ENCODE peak calls at places on chromosomes 1 and 21, in nine cellular contexts. B is Caco-2; D is GM13976; I is CD8-positive, alpha-beta T cell; Z is neuronal stem cell; O is stimulated activated CD8-positive, alpha-beta memory T cell treated with anti-CD3 and anti-CD28 coated beads, Interleukin-4, amount 100 ng/mL, for 4 hours; E is T-helper 2 cell; C is LNCaP clone FGC; K is osteocyte. V is an unnamed sample.

GRCh38 chr1:109438798-109439297 is 12.6 kb upstream of the PSMA5 start:
- DNase-seq in B (no peak), D (peak), I (no peak), Z (no peak), O (no peak), E (no peak), C (no peak), K (no peak), V (no peak)

GRCh38 chr1:64161347-64162080 is 41.9 kb upstream of the UBE2U start:
- DNase-seq in B (no peak), D (no peak), I (no peak), Z (no peak), O (no peak), E (no peak), C (peak), K (no peak), V (no peak)

GRCh38 chr1:112904831-112905227 is 51.2 kb downstream of the SLC16A1 start:
- DNase-seq in B (peak), D (no peak), I (no peak), Z (no peak), O (no peak), E (no peak), C (no peak), K (no peak), V (no peak)

GRCh38 chr21:36306872-36307534 is 13.0 kb upstream of the MORC3 start:
- DNase-seq in B (no peak), D (no peak), I (no peak), Z (no peak), O (no peak), E (no peak), C (no peak), K (no peak), V (no peak)

GRCh38 chr1:119220980-119221379 is 80.5 kb upstream of the WARS2 start:
- DNase-seq in B (no peak), D (no peak), I (no peak), Z (no peak), O (no peak), E (no peak), C (no peak), K (no peak), V (no peak)

GRCh38 chr1:62247391-62248168 is 52.9 kb downstream of the L1TD1 start:
- DNase-seq in B (no peak), D (no peak), I (no peak), Z (no peak), O (no peak), E (no peak), C (no peak), K (no peak), V (no peak)

GRCh38 chr1:43879414-43879813 is 54.2 kb upstream of the ARTN start:
- DNase-seq in B (no peak), D (no peak), I (no peak), Z (no peak), O (no peak), E (no peak), C (no peak), K (no peak), V (no peak)

GRCh38 chr1:112524251-112524650 is 15.5 kb downstream of the WNT2B start:
- DNase-seq in B (no peak), D (no peak), I (no peak), Z (no peak), O (no peak), E (no peak), C (no peak), K (no peak), V (no peak)

GRCh38 chr1:204989266-204990058 is 53.5 kb upstream of the CNTN2 start:
- DNase-seq in B (peak), D (peak), I (peak), Z (peak), O (no peak), E (peak), C (peak), K (peak), V (peak)

GRCh38 chr1:214842856-214843255 is 239.7 kb upstream of the KCNK2 start:
- DNase-seq in B (no peak), D (no peak), I (no peak), Z (no peak), O (no peak), E (no peak), C (no peak), K (no peak), V (no peak)

GRCh38 chr1:3369437-3370076 is 84.9 kb upstream of the ARHGEF16 start:
- DNase-seq in B (no peak), D (no peak), I (no peak), Z (no peak), O (no peak), E (no peak), C (no peak), K (no peak), V (no peak)

GRCh38 chr1:56375184-56375837 is 204.1 kb downstream of the PLPP3 start:
- DNase-seq in B (no peak), D (no peak), I (no peak), Z (no peak), O (no peak), E (no peak), C (peak), K (no peak), V (no peak)

GRCh38 chr1:92854386-92854785 is 22.5 kb downstream of the RPL5 start:
- DNase-seq in B (no peak), D (no peak), I (no peak), Z (no peak), O (no peak), E (no peak), C (no peak), K (no peak), V (no peak)

GRCh38 chr1:68401506-68401905 is 48.2 kb downstream of the RPE65 start:
- DNase-seq in B (no peak), D (no peak), I (no peak), Z (no peak), O (no peak), E (no peak), C (peak), K (no peak), V (no peak)

GRCh38 chr1:150971583-150972416 is 2.8 kb downstream of the CERS2 start:
- DNase-seq in B (peak), D (no peak), I (no peak), Z (no peak), O (no peak), E (no peak), C (no peak), K (no peak), V (peak)

GRCh38 chr21:36022704-36023103 is 37.6 kb downstream of the SETD4 start:
- DNase-seq in B (no peak), D (no peak), I (no peak), Z (no peak), O (no peak), E (no peak), C (no peak), K (no peak), V (no peak)

GRCh38 chr1:17952506-17952905 is 155.1 kb upstream of the IGSF21 start:
- DNase-seq in B (no peak), D (no peak), I (no peak), Z (no peak), O (no peak), E (no peak), C (no peak), K (no peak), V (no peak)

GRCh38 chr1:205543351-205544305 is 39.2 kb downstream of the CDK18 start:
- DNase-seq in B (no peak), D (peak), I (no peak), Z (peak), O (no peak), E (no peak), C (peak), K (peak), V (no peak)

GRCh38 chr1:89649783-89650182 is 16.9 kb downstream of the LRRC8C start:
- DNase-seq in B (no peak), D (no peak), I (no peak), Z (no peak), O (no peak), E (no peak), C (no peak), K (no peak), V (no peak)

GRCh38 chr1:224082146-224082545 is 31.8 kb upstream of the FBXO28 start:
- DNase-seq in B (no peak), D (no peak), I (no peak), Z (no peak), O (no peak), E (no peak), C (no peak), K (no peak), V (no peak)

GRCh38 chr1:156750191-156750931 is 1.1 kb downstream of the HDGF start:
- DNase-seq in B (no peak), D (peak), I (no peak), Z (no peak), O (no peak), E (no peak), C (no peak), K (no peak), V (peak)

GRCh38 chr21:33241846-33242245 is 12.1 kb downstream of the IFNAR2 start:
- DNase-seq in B (no peak), D (no peak), I (no peak), Z (no peak), O (no peak), E (no peak), C (no peak), K (no peak), V (no peak)

GRCh38 chr1:236143104-236143948 is 987 bp downstream of the GPR137B start:
- DNase-seq in B (no peak), D (no peak), I (peak), Z (no peak), O (no peak), E (no peak), C (no peak), K (no peak), V (peak)

GRCh38 chr1:230977781-230978490 is 725 bp downstream of the TTC13 start:
- DNase-seq in B (no peak), D (peak), I (peak), Z (peak), O (no peak), E (peak), C (peak), K (no peak), V (peak)

GRCh38 chr1:228165372-228166169 is at the start of gene IBA57:
- DNase-seq in B (peak), D (peak), I (peak), Z (peak), O (peak), E (peak), C (peak), K (peak), V (peak)

GRCh38 chr1:54167422-54168139 is 14.8 kb upstream of the CDCP2 start:
- DNase-seq in B (no peak), D (no peak), I (no peak), Z (no peak), O (no peak), E (no peak), C (no peak), K (no peak), V (no peak)

GRCh38 chr1:2412773-2413494 is 570 bp upstream of the PEX10 start:
- DNase-seq in B (peak), D (peak), I (peak), Z (no peak), O (no peak), E (no peak), C (peak), K (no peak), V (peak)

GRCh38 chr1:227731696-227732585 is 3.2 kb downstream of the JMJD4 start:
- DNase-seq in B (no peak), D (no peak), I (no peak), Z (no peak), O (no peak), E (no peak), C (no peak), K (no peak), V (no peak)

GRCh38 chr21:37787456-37787855 is 128.8 kb downstream of the KCNJ6 start:
- DNase-seq in B (no peak), D (no peak), I (no peak), Z (no peak), O (no peak), E (no peak), C (no peak), K (no peak), V (no peak)

V was measured in HuH-7.